ENCODE peak calls at places on chromosomes 6 and 20, in four cellular contexts. S is tibial nerve, Y is H9, A is HCT116. Q is an unnamed sample.
A peak's percentile ranks its signal among the peaks of the same experiment; 100 is the strongest.

GRCh38 chr6:41427642-41428401 is 92.4 kb downstream of the NCR2 start:
- DNase-seq in Y (peak; percentile 82), S (no peak), A (no peak), Q (no peak)

GRCh38 chr6:28981833-28982475 is 23.2 kb downstream of the ZNF311 start:
- DNase-seq in A (peak; percentile 91), S (peak; percentile 92), Y (peak; percentile 73), Q (peak; percentile 67)

GRCh38 chr6:131379951-131380350 is 193.1 kb upstream of the ARG1 start:
- DNase-seq in A (no peak), S (no peak), Y (no peak), Q (no peak)

GRCh38 chr20:48592107-48592940 is 235.5 kb downstream of the PREX1 start:
- DNase-seq in Y (no peak), A (no peak), S (no peak), Q (no peak)

GRCh38 chr6:19836799-19837510 is at the start of gene ID4:
- DNase-seq in Y (peak; percentile 97), S (peak; percentile 80), A (no peak), Q (peak; percentile 72)

GRCh38 chr20:4574356-4574690 is 147.4 kb upstream of the PRND start:
- DNase-seq in S (no peak), Y (no peak), A (no peak), Q (no peak)

GRCh38 chr20:21613512-21613911 is 92.0 kb upstream of the PAX1 start:
- DNase-seq in S (no peak), A (no peak), Y (no peak), Q (no peak)

GRCh38 chr20:22717466-22717865 is 133.1 kb upstream of the FOXA2 start:
- DNase-seq in S (no peak), A (no peak), Y (no peak), Q (no peak)

GRCh38 chr20:10634683-10635411 is 39.0 kb downstream of the JAG1 start:
- DNase-seq in S (no peak), Y (no peak), A (no peak), Q (no peak)

GRCh38 chr6:34570066-34570833 is 14.1 kb upstream of the SPDEF start:
- DNase-seq in Y (no peak), A (no peak), S (no peak), Q (no peak)

GRCh38 chr6:2999005-2999620 is 581 bp upstream of the NQO2 start:
- DNase-seq in A (no peak), Y (no peak), S (peak; percentile 80), Q (peak; percentile 91)

GRCh38 chr20:4060054-4060795 is 44.9 kb upstream of the RNF24 start:
- DNase-seq in Y (no peak), A (no peak), S (no peak), Q (no peak)

GRCh38 chr6:31734703-31735500 is 1.4 kb downstream of the CLIC1 start:
- DNase-seq in Y (peak; percentile 83), S (peak; percentile 36), A (no peak), Q (no peak)

GRCh38 chr20:38628580-38629470 is 27.2 kb downstream of the ARHGAP40 start:
- DNase-seq in Y (peak; percentile 53), A (no peak), S (no peak), Q (no peak)

GRCh38 chr6:139239137-139239536 is 52.7 kb downstream of the TXLNB start:
- DNase-seq in Y (no peak), S (no peak), A (no peak), Q (no peak)

GRCh38 chr6:42938428-42938796 is 9.1 kb downstream of the CNPY3 start:
- DNase-seq in S (no peak), A (no peak), Y (no peak), Q (no peak)

GRCh38 chr20:19378057-19378456 is 165.6 kb downstream of the SLC24A3 start:
- DNase-seq in Y (no peak), S (no peak), A (no peak), Q (no peak)

GRCh38 chr6:146543211-146543939 is at the start of gene RAB32:
- DNase-seq in Y (peak; percentile 85), A (no peak), S (peak; percentile 80), Q (peak; percentile 64)

GRCh38 chr6:138692978-138693909 is 80.3 kb upstream of the CCDC28A start:
- DNase-seq in S (peak; percentile 19), Y (peak; percentile 79), A (peak; percentile 48), Q (no peak)

GRCh38 chr20:48614593-48615274 is 213.1 kb downstream of the PREX1 start:
- DNase-seq in Y (no peak), S (no peak), A (no peak), Q (peak; percentile 18)

GRCh38 chr6:167796668-167797031 is 30.1 kb upstream of the AFDN start:
- DNase-seq in Y (no peak), S (no peak), A (no peak), Q (no peak)

GRCh38 chr20:38001173-38001875 is 31.9 kb downstream of the TTI1 start:
- DNase-seq in S (no peak), A (no peak), Y (no peak), Q (no peak)

GRCh38 chr20:750801-751200 is 17.5 kb downstream of the SLC52A3 start:
- DNase-seq in Y (no peak), A (no peak), S (no peak), Q (no peak)

GRCh38 chr6:163314791-163315404 is 99.6 kb upstream of the QKI start:
- DNase-seq in A (no peak), S (no peak), Y (no peak), Q (no peak)
- TF ChIP-seq CTCF in A (no peak), S (no peak), Y (no peak), Q (no peak)

GRCh38 chr20:2104236-2104635 is 2.6 kb downstream of the STK35 start:
- DNase-seq in Y (no peak), A (no peak), S (no peak), Q (no peak)

GRCh38 chr20:2109425-2110210 is 8.0 kb downstream of the STK35 start:
- DNase-seq in A (no peak), Y (no peak), S (peak; percentile 34), Q (peak; percentile 36)

GRCh38 chr20:2108498-2108897 is 6.9 kb downstream of the STK35 start:
- DNase-seq in Y (no peak), S (no peak), A (no peak), Q (no peak)

GRCh38 chr20:2112910-2113309 is 11.3 kb downstream of the STK35 start:
- DNase-seq in Y (no peak), A (no peak), S (no peak), Q (no peak)

GRCh38 chr20:2108987-2109386 is 7.4 kb downstream of the STK35 start:
- DNase-seq in S (no peak), A (peak; percentile 7), Y (no peak), Q (no peak)
- TF ChIP-seq CTCF in S (no peak), A (no peak), Y (no peak), Q (no peak)

GRCh38 chr6:12957321-12958051 is 240.9 kb downstream of the PHACTR1 start:
- DNase-seq in Y (peak; percentile 52), A (no peak), S (peak; percentile 28), Q (peak; percentile 60)
- TF ChIP-seq CTCF in Y (no peak), A (no peak), S (no peak), Q (no peak)

DNA sequence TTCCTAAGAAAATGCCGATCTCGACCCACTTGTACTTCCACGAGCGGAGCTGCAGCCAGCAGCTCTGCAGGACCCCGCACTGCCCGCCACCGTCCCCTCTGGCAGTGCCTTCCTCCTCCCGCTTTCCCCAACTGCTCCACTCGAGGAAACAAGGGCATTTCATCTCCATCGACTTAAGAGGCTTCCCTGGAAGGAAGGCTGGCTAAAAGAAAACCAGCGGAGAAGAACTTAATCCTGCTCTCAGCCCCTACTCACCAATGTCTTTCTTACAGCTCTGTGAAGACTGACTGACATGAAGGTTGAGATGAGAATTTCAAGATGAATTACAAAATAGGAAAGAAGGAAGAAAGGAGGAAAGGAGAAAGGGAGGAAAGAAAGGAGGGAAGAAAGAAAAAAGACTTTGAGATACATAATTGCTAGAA is 15.6 kb downstream of the FOXC1 start:
- DNase-seq in A (no peak), S (no peak), Y (no peak), Q (no peak)
- TF ChIP-seq CTCF in A (no peak), S (no peak), Y (no peak), Q (no peak)

GRCh38 chr20:46993465-46994095 is 98.9 kb downstream of the EYA2 start:
- DNase-seq in S (no peak), A (no peak), Y (no peak), Q (no peak)
- TF ChIP-seq CTCF in S (no peak), A (no peak), Y (no peak), Q (no peak)

GRCh38 chr6:87791029-87791428 is 89.0 kb upstream of the AKIRIN2 start:
- DNase-seq in Y (no peak), S (no peak), A (no peak), Q (no peak)

GRCh38 chr6:87791485-87791884 is 89.5 kb upstream of the AKIRIN2 start:
- DNase-seq in A (no peak), Y (no peak), S (no peak), Q (no peak)

GRCh38 chr6:87793340-87793739 is 91.3 kb upstream of the AKIRIN2 start:
- DNase-seq in S (no peak), Y (no peak), A (no peak), Q (no peak)

GRCh38 chr6:87789900-87790290 is 87.9 kb upstream of the AKIRIN2 start:
- DNase-seq in S (no peak), Y (no peak), A (no peak), Q (no peak)

GRCh38 chr6:87791982-87792381 is 89.9 kb upstream of the AKIRIN2 start:
- DNase-seq in A (no peak), S (no peak), Y (no peak), Q (no peak)
- TF ChIP-seq CTCF in A (no peak), S (no peak), Y (no peak), Q (no peak)

DNA sequence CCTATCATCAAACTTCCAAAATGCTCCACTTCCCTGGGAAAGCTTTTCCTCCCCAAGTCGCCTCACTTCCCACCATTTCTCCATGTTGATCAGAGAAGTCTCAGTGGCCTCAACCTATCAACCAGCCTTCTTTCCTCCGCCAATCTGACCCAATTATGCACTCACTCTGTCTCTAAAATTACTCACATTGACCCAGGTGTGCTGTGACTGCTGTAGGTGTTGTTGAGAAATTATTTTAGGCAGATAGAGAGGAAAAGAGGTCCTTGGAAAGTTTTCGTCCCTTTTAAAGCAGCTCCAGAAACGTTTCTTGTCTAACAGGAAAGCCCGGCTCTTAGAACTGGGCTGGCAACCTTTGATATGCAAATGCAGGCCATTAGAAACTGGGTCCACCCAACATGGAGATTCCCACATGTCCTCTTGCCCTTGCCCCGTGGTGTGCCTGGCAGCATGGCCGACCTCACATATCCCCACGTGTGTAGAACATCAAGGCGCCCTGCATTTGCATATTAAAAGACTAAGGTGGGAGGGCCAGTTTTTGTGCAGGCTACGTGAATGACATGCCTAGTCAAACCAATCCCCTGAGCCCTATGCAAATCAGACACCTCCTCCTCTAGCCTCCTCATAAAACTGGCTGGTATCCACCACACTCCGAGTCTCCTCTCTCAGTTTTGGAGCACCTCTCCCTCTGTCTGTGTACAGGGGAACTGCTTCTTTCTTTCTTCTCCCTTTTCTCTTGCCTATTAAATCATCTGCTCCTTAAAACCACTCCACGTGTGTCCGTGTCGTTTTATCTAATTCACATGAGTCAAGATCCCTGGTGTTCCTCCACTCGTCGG is 12.9 kb downstream of the IPCEF1 start:
- DNase-seq in S (no peak), Y (peak; percentile 94), A (peak; percentile 24), Q (no peak)
- TF ChIP-seq CTCF in S (no peak), Y (peak; percentile 57), A (no peak), Q (no peak)

Q was measured in omental fat pad.